ENCODE peak calls at places on chromosomes 3 and 15, in nine cellular contexts. One of them, this sample, is unnamed.

GRCh38 chr3:103393395-103394186 is 958.8 kb downstream of the ZPLD1 start:
- DNase-seq in breast epithelium: no peak
- DNase-seq in HCT116: no peak
- DNase-seq in astrocyte: peak
- DNase-seq in mesothelial cell of epicardium: no peak
- DNase-seq in endothelial cell: no peak
- DNase-seq in cardiac muscle cell: no peak
- DNase-seq in MCF 10A: no peak
- DNase-seq in choroid plexus epithelial cell: peak
- DNase-seq in this sample: no peak

GRCh38 chr3:15471861-15472260 is 44.5 kb downstream of the EAF1 start:
- DNase-seq in breast epithelium: no peak
- DNase-seq in HCT116: no peak
- DNase-seq in astrocyte: no peak
- DNase-seq in mesothelial cell of epicardium: no peak
- DNase-seq in endothelial cell: no peak
- DNase-seq in cardiac muscle cell: no peak
- DNase-seq in MCF 10A: no peak
- DNase-seq in choroid plexus epithelial cell: no peak
- DNase-seq in this sample: no peak

GRCh38 chr3:107172411-107172810 is 204.8 kb upstream of the CCDC54 start:
- DNase-seq in breast epithelium: no peak
- DNase-seq in HCT116: no peak
- DNase-seq in astrocyte: no peak
- DNase-seq in mesothelial cell of epicardium: no peak
- DNase-seq in endothelial cell: no peak
- DNase-seq in cardiac muscle cell: no peak
- DNase-seq in MCF 10A: no peak
- DNase-seq in choroid plexus epithelial cell: no peak
- DNase-seq in this sample: no peak

GRCh38 chr15:83700082-83700481 is 46.2 kb downstream of the ADAMTSL3 start:
- DNase-seq in breast epithelium: no peak
- DNase-seq in HCT116: no peak
- DNase-seq in astrocyte: no peak
- DNase-seq in mesothelial cell of epicardium: no peak
- DNase-seq in endothelial cell: no peak
- DNase-seq in cardiac muscle cell: no peak
- DNase-seq in MCF 10A: no peak
- DNase-seq in choroid plexus epithelial cell: no peak
- DNase-seq in this sample: no peak

GRCh38 chr3:141929341-141929995 is 53.0 kb downstream of the ATP1B3 start:
- DNase-seq in breast epithelium: no peak
- DNase-seq in HCT116: no peak
- DNase-seq in astrocyte: no peak
- DNase-seq in mesothelial cell of epicardium: no peak
- DNase-seq in endothelial cell: no peak
- DNase-seq in cardiac muscle cell: no peak
- DNase-seq in MCF 10A: no peak
- DNase-seq in choroid plexus epithelial cell: no peak
- DNase-seq in this sample: no peak

GRCh38 chr3:99242271-99242670 is 340.8 kb upstream of the DCBLD2 start:
- DNase-seq in breast epithelium: no peak
- DNase-seq in HCT116: no peak
- DNase-seq in astrocyte: peak
- DNase-seq in mesothelial cell of epicardium: no peak
- DNase-seq in endothelial cell: no peak
- DNase-seq in cardiac muscle cell: no peak
- DNase-seq in MCF 10A: no peak
- DNase-seq in choroid plexus epithelial cell: no peak
- DNase-seq in this sample: no peak

GRCh38 chr3:142586803-142587406 is 8.4 kb upstream of the ATR start:
- DNase-seq in breast epithelium: no peak
- DNase-seq in HCT116: peak
- DNase-seq in astrocyte: peak
- DNase-seq in mesothelial cell of epicardium: no peak
- DNase-seq in endothelial cell: peak
- DNase-seq in cardiac muscle cell: peak
- DNase-seq in MCF 10A: peak
- DNase-seq in choroid plexus epithelial cell: peak
- DNase-seq in this sample: peak

GRCh38 chr3:107684431-107684925 is 161.7 kb downstream of the BBX start:
- DNase-seq in breast epithelium: no peak
- DNase-seq in HCT116: no peak
- DNase-seq in astrocyte: peak
- DNase-seq in mesothelial cell of epicardium: no peak
- DNase-seq in endothelial cell: no peak
- DNase-seq in cardiac muscle cell: peak
- DNase-seq in MCF 10A: no peak
- DNase-seq in choroid plexus epithelial cell: no peak
- DNase-seq in this sample: no peak

GRCh38 chr3:120348065-120348980 is 831 bp downstream of the LRRC58 start:
- DNase-seq in breast epithelium: no peak
- DNase-seq in HCT116: no peak
- DNase-seq in astrocyte: no peak
- DNase-seq in mesothelial cell of epicardium: peak
- DNase-seq in endothelial cell: no peak
- DNase-seq in cardiac muscle cell: no peak
- DNase-seq in MCF 10A: peak
- DNase-seq in choroid plexus epithelial cell: peak
- DNase-seq in this sample: peak

GRCh38 chr3:159126261-159127020 is 324.6 kb downstream of the MFSD1 start:
- DNase-seq in breast epithelium: no peak
- DNase-seq in HCT116: no peak
- DNase-seq in astrocyte: peak
- DNase-seq in mesothelial cell of epicardium: no peak
- DNase-seq in endothelial cell: no peak
- DNase-seq in cardiac muscle cell: no peak
- DNase-seq in MCF 10A: no peak
- DNase-seq in choroid plexus epithelial cell: peak
- DNase-seq in this sample: no peak

GRCh38 chr3:187770224-187770623 is 25.0 kb upstream of the BCL6 start:
- DNase-seq in breast epithelium: no peak
- DNase-seq in HCT116: no peak
- DNase-seq in astrocyte: no peak
- DNase-seq in mesothelial cell of epicardium: no peak
- DNase-seq in endothelial cell: no peak
- DNase-seq in cardiac muscle cell: no peak
- DNase-seq in MCF 10A: no peak
- DNase-seq in choroid plexus epithelial cell: no peak
- DNase-seq in this sample: no peak

GRCh38 chr15:93372209-93372910 is 283.3 kb upstream of the RGMA start:
- DNase-seq in breast epithelium: no peak
- DNase-seq in HCT116: no peak
- DNase-seq in astrocyte: no peak
- DNase-seq in mesothelial cell of epicardium: no peak
- DNase-seq in endothelial cell: no peak
- DNase-seq in cardiac muscle cell: no peak
- DNase-seq in MCF 10A: no peak
- DNase-seq in choroid plexus epithelial cell: no peak
- DNase-seq in this sample: no peak
- TF ChIP-seq CTCF in breast epithelium: no peak
- TF ChIP-seq CTCF in HCT116: no peak
- TF ChIP-seq CTCF in astrocyte: no peak
- TF ChIP-seq CTCF in mesothelial cell of epicardium: no peak
- TF ChIP-seq CTCF in endothelial cell: no peak
- TF ChIP-seq CTCF in cardiac muscle cell: no peak
- TF ChIP-seq CTCF in MCF 10A: no peak
- TF ChIP-seq CTCF in choroid plexus epithelial cell: no peak
- TF ChIP-seq CTCF in this sample: no peak

GRCh38 chr15:80695911-80696651 is 971 bp downstream of the ABHD17C start:
- DNase-seq in breast epithelium: no peak
- DNase-seq in HCT116: no peak
- DNase-seq in astrocyte: no peak
- DNase-seq in mesothelial cell of epicardium: peak
- DNase-seq in endothelial cell: no peak
- DNase-seq in cardiac muscle cell: peak
- DNase-seq in MCF 10A: peak
- DNase-seq in choroid plexus epithelial cell: no peak
- DNase-seq in this sample: peak
- TF ChIP-seq CTCF in breast epithelium: peak
- TF ChIP-seq CTCF in HCT116: peak
- TF ChIP-seq CTCF in astrocyte: no peak
- TF ChIP-seq CTCF in mesothelial cell of epicardium: no peak
- TF ChIP-seq CTCF in endothelial cell: no peak
- TF ChIP-seq CTCF in cardiac muscle cell: peak
- TF ChIP-seq CTCF in MCF 10A: peak
- TF ChIP-seq CTCF in choroid plexus epithelial cell: peak
- TF ChIP-seq CTCF in this sample: no peak

GRCh38 chr3:16478516-16478915 is 35.0 kb downstream of the RFTN1 start:
- DNase-seq in breast epithelium: no peak
- DNase-seq in HCT116: no peak
- DNase-seq in astrocyte: peak
- DNase-seq in mesothelial cell of epicardium: no peak
- DNase-seq in endothelial cell: no peak
- DNase-seq in cardiac muscle cell: peak
- DNase-seq in MCF 10A: peak
- DNase-seq in choroid plexus epithelial cell: peak
- DNase-seq in this sample: no peak
- TF ChIP-seq CTCF in breast epithelium: no peak
- TF ChIP-seq CTCF in HCT116: no peak
- TF ChIP-seq CTCF in astrocyte: no peak
- TF ChIP-seq CTCF in mesothelial cell of epicardium: no peak
- TF ChIP-seq CTCF in endothelial cell: no peak
- TF ChIP-seq CTCF in cardiac muscle cell: no peak
- TF ChIP-seq CTCF in MCF 10A: no peak
- TF ChIP-seq CTCF in choroid plexus epithelial cell: no peak
- TF ChIP-seq CTCF in this sample: no peak

GRCh38 chr15:99250001-99250400 is 620 bp upstream of the TTC23 start:
- DNase-seq in breast epithelium: no peak
- DNase-seq in HCT116: no peak
- DNase-seq in astrocyte: no peak
- DNase-seq in mesothelial cell of epicardium: no peak
- DNase-seq in endothelial cell: no peak
- DNase-seq in cardiac muscle cell: no peak
- DNase-seq in MCF 10A: no peak
- DNase-seq in choroid plexus epithelial cell: no peak
- DNase-seq in this sample: no peak

GRCh38 chr15:99250494-99251435 is 516 bp upstream of the LRRC28 start:
- DNase-seq in breast epithelium: peak
- DNase-seq in HCT116: peak
- DNase-seq in astrocyte: peak
- DNase-seq in mesothelial cell of epicardium: peak
- DNase-seq in endothelial cell: peak
- DNase-seq in cardiac muscle cell: peak
- DNase-seq in MCF 10A: peak
- DNase-seq in choroid plexus epithelial cell: peak
- DNase-seq in this sample: peak

GRCh38 chr15:99249270-99249817 is at the start of gene TTC23:
- DNase-seq in breast epithelium: no peak
- DNase-seq in HCT116: peak
- DNase-seq in astrocyte: peak
- DNase-seq in mesothelial cell of epicardium: no peak
- DNase-seq in endothelial cell: peak
- DNase-seq in cardiac muscle cell: peak
- DNase-seq in MCF 10A: peak
- DNase-seq in choroid plexus epithelial cell: peak
- DNase-seq in this sample: peak

GRCh38 chr15:99252326-99252725 is 1.0 kb downstream of the LRRC28 start:
- DNase-seq in breast epithelium: no peak
- DNase-seq in HCT116: no peak
- DNase-seq in astrocyte: no peak
- DNase-seq in mesothelial cell of epicardium: no peak
- DNase-seq in endothelial cell: no peak
- DNase-seq in cardiac muscle cell: no peak
- DNase-seq in MCF 10A: no peak
- DNase-seq in choroid plexus epithelial cell: no peak
- DNase-seq in this sample: no peak

GRCh38 chr15:99251436-99251821 is at the start of gene LRRC28:
- DNase-seq in breast epithelium: no peak
- DNase-seq in HCT116: no peak
- DNase-seq in astrocyte: no peak
- DNase-seq in mesothelial cell of epicardium: no peak
- DNase-seq in endothelial cell: no peak
- DNase-seq in cardiac muscle cell: no peak
- DNase-seq in MCF 10A: no peak
- DNase-seq in choroid plexus epithelial cell: no peak
- DNase-seq in this sample: no peak
- TF ChIP-seq CTCF in breast epithelium: no peak
- TF ChIP-seq CTCF in HCT116: no peak
- TF ChIP-seq CTCF in astrocyte: no peak
- TF ChIP-seq CTCF in mesothelial cell of epicardium: no peak
- TF ChIP-seq CTCF in endothelial cell: no peak
- TF ChIP-seq CTCF in cardiac muscle cell: no peak
- TF ChIP-seq CTCF in MCF 10A: no peak
- TF ChIP-seq CTCF in choroid plexus epithelial cell: no peak
- TF ChIP-seq CTCF in this sample: no peak

GRCh38 chr3:14411988-14412387 is 9.6 kb downstream of the SLC6A6 start:
- DNase-seq in breast epithelium: no peak
- DNase-seq in HCT116: no peak
- DNase-seq in astrocyte: no peak
- DNase-seq in mesothelial cell of epicardium: no peak
- DNase-seq in endothelial cell: no peak
- DNase-seq in cardiac muscle cell: no peak
- DNase-seq in MCF 10A: no peak
- DNase-seq in choroid plexus epithelial cell: no peak
- DNase-seq in this sample: no peak
- TF ChIP-seq CTCF in breast epithelium: no peak
- TF ChIP-seq CTCF in HCT116: peak
- TF ChIP-seq CTCF in astrocyte: peak
- TF ChIP-seq CTCF in mesothelial cell of epicardium: no peak
- TF ChIP-seq CTCF in endothelial cell: no peak
- TF ChIP-seq CTCF in cardiac muscle cell: peak
- TF ChIP-seq CTCF in MCF 10A: no peak
- TF ChIP-seq CTCF in choroid plexus epithelial cell: peak
- TF ChIP-seq CTCF in this sample: no peak